ENCODE peak calls at places on chromosome 9, in ten cellular contexts. T is activated CD4-positive, alpha-beta T cell treated with anti-CD3 and anti-CD28 coated beads, Interleukin-2, amount 10 ng/mL, durations not matched to agents 7 days and 5 days; V is GM10248; P is NCI-H2171 treated with DMSO at 0.1 percent for 48 hours; R is CD4-positive, CD25-positive, alpha-beta regulatory T cell; K is T47D; S is effector memory CD4-positive, alpha-beta T cell; Z is iris pigment epithelial cell; D is AG09309; N is stimulated activated effector memory CD8-positive, alpha-beta T cell treated with anti-CD3 and anti-CD28 coated beads, Interleukin-12 subunit alpha, Interleukin-12 subunit beta, amount 100 ng/mL, for 72 hours. F is an unnamed sample.

GRCh38 chr9:135226369-135227050 is 139.0 kb downstream of the OLFM1 start:
- DNase-seq in T (no peak), V (no peak), P (no peak), R (no peak), K (no peak), S (no peak), Z (no peak), D (no peak), N (no peak), F (no peak)

GRCh38 chr9:78118742-78119473 is 87.3 kb upstream of the GNAQ start:
- DNase-seq in T (peak), V (peak), P (no peak), R (peak), K (peak), S (no peak), Z (peak), D (peak), N (no peak), F (no peak)

GRCh38 chr9:76370656-76371055 is 23.6 kb downstream of the RFK start:
- DNase-seq in T (no peak), V (no peak), P (no peak), R (no peak), K (no peak), S (no peak), Z (no peak), D (no peak), N (no peak), F (no peak)

GRCh38 chr9:104993291-104993963 is 65.5 kb upstream of the ABCA1 start:
- DNase-seq in T (no peak), V (no peak), P (no peak), R (peak), K (no peak), S (no peak), Z (peak), D (no peak), N (no peak), F (peak)

GRCh38 chr9:109846781-109847180 is 66.8 kb downstream of the PALM2AKAP2 start:
- DNase-seq in T (no peak), V (no peak), P (no peak), R (no peak), K (no peak), S (no peak), Z (no peak), D (no peak), N (no peak), F (no peak)

GRCh38 chr9:38362912-38363588 is 29.5 kb upstream of the ALDH1B1 start:
- DNase-seq in T (peak), V (peak), P (peak), R (peak), K (peak), S (no peak), Z (peak), D (peak), N (no peak), F (no peak)

GRCh38 chr9:91489391-91489899 is 65.8 kb upstream of the NFIL3 start:
- DNase-seq in T (no peak), V (no peak), P (no peak), R (no peak), K (no peak), S (no peak), Z (peak), D (peak), N (no peak), F (no peak)

GRCh38 chr9:86846679-86847078 is 100.6 kb downstream of the GAS1 start:
- DNase-seq in T (no peak), V (no peak), P (no peak), R (no peak), K (no peak), S (no peak), Z (peak), D (no peak), N (no peak), F (no peak)

GRCh38 chr9:131407717-131408195 is 13.9 kb downstream of the PRRC2B start:
- DNase-seq in T (peak), V (no peak), P (no peak), R (peak), K (peak), S (peak), Z (peak), D (no peak), N (no peak), F (no peak)

GRCh38 chr9:31393240-31393639 is 991.2 kb upstream of the ACO1 start:
- DNase-seq in T (no peak), V (no peak), P (no peak), R (no peak), K (no peak), S (no peak), Z (peak), D (no peak), N (no peak), F (no peak)

GRCh38 chr9:87667164-87667738 is 58.7 kb upstream of the CTSL start:
- DNase-seq in T (no peak), V (no peak), P (peak), R (peak), K (peak), S (no peak), Z (peak), D (no peak), N (no peak), F (no peak)

GRCh38 chr9:84845956-84846355 is 176.4 kb downstream of the NTRK2 start:
- DNase-seq in T (no peak), V (no peak), P (no peak), R (no peak), K (no peak), S (no peak), Z (no peak), D (no peak), N (no peak), F (no peak)

GRCh38 chr9:93091453-93092081 is 4.5 kb upstream of the CARD19 start:
- DNase-seq in T (peak), V (no peak), P (no peak), R (peak), K (peak), S (no peak), Z (peak), D (no peak), N (no peak), F (no peak)

GRCh38 chr9:127589955-127590370 is 22.1 kb upstream of the STXBP1 start:
- DNase-seq in T (peak), V (peak), P (peak), R (no peak), K (peak), S (peak), Z (peak), D (no peak), N (no peak), F (peak)

GRCh38 chr9:10366171-10366779 is 246.5 kb downstream of the PTPRD start:
- DNase-seq in T (no peak), V (peak), P (peak), R (peak), K (peak), S (no peak), Z (peak), D (no peak), N (no peak), F (no peak)

GRCh38 chr9:115117999-115118470 is at the start of gene TNC:
- DNase-seq in T (no peak), V (no peak), P (peak), R (no peak), K (peak), S (no peak), Z (peak), D (no peak), N (no peak), F (peak)

F was measured in hypothalamus.